ENCODE peak calls at places on chromosomes 2 and 18, in six cellular contexts. T is cardiac muscle cell, G is pancreas, W is upper lobe of right lung, P is tibial artery, C is mammary epithelial cell. X is an unnamed sample.

GRCh38 chr2:231701456-231702373 is 6.6 kb upstream of the PTMA start:
- DNase-seq in T (peak), G (peak), W (peak), P (no peak), C (peak), X (peak)

GRCh38 chr18:23453657-23454011 is 547 bp downstream of the RIOK3 start:
- DNase-seq in T (peak), G (no peak), W (no peak), P (no peak), C (peak), X (no peak)

GRCh38 chr2:39673018-39673417 is 7.3 kb downstream of the TMEM178A start:
- DNase-seq in T (no peak), G (no peak), W (no peak), P (no peak), C (no peak), X (no peak)

GRCh38 chr18:31245820-31246219 is 72.1 kb upstream of the DSG1 start:
- DNase-seq in T (no peak), G (no peak), W (no peak), P (no peak), C (peak), X (no peak)

GRCh38 chr2:199409705-199410104 is 48.0 kb downstream of the SATB2 start:
- DNase-seq in T (no peak), G (no peak), W (no peak), P (no peak), C (no peak), X (no peak)

GRCh38 chr2:54439582-54439981 is 16.5 kb upstream of the SPTBN1 start:
- DNase-seq in T (no peak), G (no peak), W (no peak), P (no peak), C (no peak), X (no peak)

GRCh38 chr2:195779491-195779890 is 122.5 kb downstream of the SLC39A10 start:
- DNase-seq in T (peak), G (no peak), W (no peak), P (no peak), C (no peak), X (no peak)

GRCh38 chr18:45617284-45617683 is 2.0 kb downstream of the SLC14A2 start:
- DNase-seq in T (peak), G (no peak), W (peak), P (peak), C (peak), X (peak)

GRCh38 chr18:30094556-30094955 is 948.0 kb downstream of the DSC3 start:
- DNase-seq in T (peak), G (no peak), W (no peak), P (no peak), C (peak), X (no peak)

GRCh38 chr2:55901941-55902340 is 21.6 kb downstream of the EFEMP1 start:
- DNase-seq in T (no peak), G (no peak), W (no peak), P (no peak), C (no peak), X (no peak)

GRCh38 chr18:10228380-10228779 is 226.1 kb upstream of the APCDD1 start:
- DNase-seq in T (no peak), G (no peak), W (no peak), P (no peak), C (no peak), X (no peak)

GRCh38 chr2:99643824-99644787 is 154.3 kb upstream of the REV1 start:
- DNase-seq in T (peak), G (no peak), W (no peak), P (peak), C (no peak), X (no peak)

GRCh38 chr2:58918138-58918537 is 677.0 kb upstream of the FANCL start:
- DNase-seq in T (no peak), G (no peak), W (no peak), P (no peak), C (no peak), X (no peak)

GRCh38 chr2:42787788-42788477 is 4.5 kb downstream of the HAAO start:
- DNase-seq in T (no peak), G (no peak), W (no peak), P (no peak), C (no peak), X (no peak)

GRCh38 chr2:235050992-235051351 is 99.2 kb downstream of the SH3BP4 start:
- DNase-seq in T (peak), G (peak), W (peak), P (peak), C (peak), X (peak)

GRCh38 chr2:241279413-241279812 is 36.1 kb downstream of the HDLBP start:
- DNase-seq in T (peak), G (no peak), W (no peak), P (no peak), C (no peak), X (no peak)
- TF ChIP-seq CTCF in T (no peak), G (no peak), W (no peak), P (no peak), C (no peak), X (no peak)

GRCh38 chr2:241108271-241109209 is 6.5 kb upstream of the MTERF4 start:
- DNase-seq in T (no peak), G (no peak), W (no peak), P (no peak), C (no peak), X (no peak)
- H3K27ac ChIP-seq in T (no peak), G (no peak), W (no peak), P (no peak), C (no peak), X (peak)

DNA sequence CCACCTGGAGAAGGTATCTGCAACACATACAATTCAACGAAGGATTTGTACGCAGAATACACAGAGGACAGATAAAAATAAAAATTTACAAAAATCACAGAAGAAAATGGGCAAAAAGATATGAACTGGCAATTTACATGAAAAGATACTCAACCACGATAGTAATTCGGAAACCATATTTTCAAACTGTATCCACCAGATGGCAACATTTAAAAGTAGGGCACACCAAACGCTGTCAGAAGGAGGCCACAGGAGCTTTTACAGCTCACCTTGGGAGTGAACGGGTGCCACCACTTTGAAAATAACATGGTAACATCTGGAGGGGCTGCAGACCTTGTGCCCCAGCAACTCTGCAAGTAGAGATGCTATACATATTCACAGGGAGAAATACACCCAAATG is 9.8 kb downstream of the KIF1A start:
- DNase-seq in T (peak), G (no peak), W (no peak), P (no peak), C (no peak), X (no peak)
- TF ChIP-seq CTCF in T (no peak), G (no peak), W (no peak), P (no peak), C (peak), X (no peak)

DNA sequence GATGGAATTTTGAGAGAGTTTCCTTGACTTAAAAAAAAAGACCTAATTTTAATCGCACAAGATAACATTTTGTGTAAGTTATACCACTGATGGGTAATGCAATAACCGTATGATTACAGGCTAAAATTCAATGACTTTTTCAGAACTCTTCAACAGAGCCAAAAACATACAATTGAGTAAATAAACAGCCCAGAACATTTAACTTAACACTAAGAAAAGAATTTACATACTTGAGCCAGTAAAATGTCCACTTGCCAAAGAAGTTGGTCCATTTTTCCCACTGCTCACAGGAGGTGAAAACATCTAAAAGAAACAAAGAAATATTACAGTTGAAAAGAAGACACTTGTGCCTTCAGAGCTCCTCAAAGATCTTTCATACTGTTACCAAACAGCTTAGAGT is 2.9 kb downstream of the TCF4 start:
- DNase-seq in T (no peak), G (no peak), W (no peak), P (no peak), C (no peak), X (no peak)
- H3K27ac ChIP-seq in T (no peak), G (no peak), W (peak), P (peak), C (no peak), X (peak)

GRCh38 chr2:44389895-44390294 is 28.1 kb downstream of the CAMKMT start:
- DNase-seq in T (peak), G (no peak), W (no peak), P (no peak), C (no peak), X (no peak)
- TF ChIP-seq CTCF in T (peak), G (no peak), W (peak), P (no peak), C (peak), X (no peak)

DNA sequence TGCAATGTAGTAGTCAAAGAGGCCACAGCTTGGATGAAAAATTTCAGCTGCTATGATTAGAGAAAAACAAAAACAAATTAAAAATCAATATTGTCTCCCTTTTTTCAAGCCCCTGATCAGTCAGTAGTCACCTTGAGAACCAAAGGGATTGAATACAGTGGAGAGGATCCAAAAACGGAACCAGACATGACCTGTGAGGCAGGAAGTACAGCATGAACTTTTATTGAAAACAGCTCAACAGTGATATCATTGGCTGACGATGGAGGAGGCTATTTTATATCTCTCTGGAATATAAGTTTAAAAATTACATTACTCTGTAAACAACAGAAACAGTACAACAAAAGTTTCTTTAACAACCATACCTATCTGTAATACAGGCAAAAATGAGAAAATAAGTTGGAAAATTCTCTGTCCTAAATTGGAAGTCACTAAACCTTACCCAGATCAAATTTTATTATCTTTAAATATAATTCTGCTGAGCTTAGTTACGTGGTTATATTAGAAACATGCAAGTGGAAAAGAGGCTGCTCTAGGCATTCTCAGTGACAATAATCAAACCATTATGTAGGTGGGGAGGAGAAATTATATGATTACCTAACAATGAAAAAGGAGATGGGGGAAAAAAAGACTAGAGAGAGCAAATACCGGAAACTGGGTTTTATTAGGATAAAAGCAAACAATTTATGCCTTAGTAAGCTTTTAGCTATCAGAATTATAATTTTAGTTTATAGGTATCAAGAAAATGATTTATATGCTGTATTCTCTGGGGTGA is 53.0 kb downstream of the PHLPP1 start:
- DNase-seq in T (no peak), G (no peak), W (no peak), P (no peak), C (no peak), X (no peak)
- H3K27ac ChIP-seq in T (no peak), G (no peak), W (no peak), P (no peak), C (peak), X (no peak)

GRCh38 chr18:60417946-60418345 is 45.4 kb upstream of the MC4R start:
- DNase-seq in T (no peak), G (no peak), W (no peak), P (no peak), C (no peak), X (no peak)

DNA sequence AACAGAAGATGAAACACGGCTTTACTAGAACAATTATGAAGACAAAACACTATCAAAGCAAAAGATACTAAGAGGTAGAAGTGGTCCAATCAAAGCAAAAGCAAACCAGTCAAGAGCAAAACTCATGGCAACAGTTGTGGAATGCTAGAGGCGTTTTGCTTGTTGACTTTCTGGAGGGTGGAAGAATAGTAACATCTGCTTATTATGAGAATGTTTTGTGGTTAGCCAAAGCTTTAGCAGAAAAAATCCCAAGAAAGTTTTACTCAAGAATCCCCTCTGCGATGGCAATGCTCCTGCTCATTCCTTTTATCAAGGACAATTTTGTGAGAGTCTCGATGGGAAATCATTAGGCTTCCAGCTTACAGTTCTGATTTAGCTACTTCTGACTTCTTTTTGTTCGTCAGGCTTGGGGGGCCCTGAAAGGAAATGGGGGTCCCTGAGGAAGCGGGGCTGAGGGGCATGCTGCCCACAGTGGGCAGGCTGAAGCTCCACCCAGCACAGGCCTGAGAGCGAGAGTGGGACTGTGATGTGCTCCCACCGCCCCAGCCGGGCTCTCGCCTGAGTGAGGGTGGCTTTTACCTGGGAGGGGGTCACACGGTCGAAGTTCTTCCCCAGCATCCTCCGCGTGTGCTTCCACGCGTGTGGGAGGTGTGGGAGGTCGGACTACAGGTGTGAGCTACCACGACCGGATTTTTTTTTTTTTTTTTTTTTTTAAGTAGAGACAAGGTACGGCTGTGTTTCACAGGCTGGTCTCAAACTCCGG is 49.0 kb upstream of the MC4R start:
- DNase-seq in T (no peak), G (no peak), W (no peak), P (no peak), C (no peak), X (peak)
- TF ChIP-seq CTCF in T (no peak), G (no peak), W (no peak), P (no peak), C (no peak), X (no peak)